ENCODE peak calls at places on chromosomes 5 and 9, in six cellular contexts. K is heart right ventricle, Q is mucosa of descending colon, N is cardiac muscle cell, J is esophagus squamous epithelium, L is mammary epithelial cell. H is an unnamed sample.

GRCh38 chr9:19138084-19138483 is 10.8 kb upstream of the PLIN2 start:
- DNase-seq in Q (no peak), J (no peak), N (no peak), K (no peak), L (no peak), H (no peak)

GRCh38 chr9:759983-760715 is 81.3 kb upstream of the DMRT1 start:
- DNase-seq in J (no peak), Q (no peak), K (no peak), N (no peak), L (no peak), H (no peak)

GRCh38 chr5:74765929-74766328 is 988 bp downstream of the GFM2 start:
- DNase-seq in J (no peak), K (no peak), L (no peak), Q (peak), N (no peak), H (no peak)

GRCh38 chr9:136661641-136662325 is 933 bp upstream of the EGFL7 start:
- DNase-seq in Q (no peak), L (no peak), N (no peak), J (no peak), K (peak), H (no peak)

GRCh38 chr5:72439192-72439591 is 68.0 kb downstream of the ZNF366 start:
- DNase-seq in K (no peak), J (no peak), L (no peak), Q (no peak), N (no peak), H (no peak)

GRCh38 chr5:140244525-140245025 is 58.3 kb downstream of the PFDN1 start:
- DNase-seq in L (peak), J (peak), N (peak), Q (peak), K (peak), H (peak)

GRCh38 chr5:54247226-54247625 is 63.1 kb downstream of the ARL15 start:
- DNase-seq in K (no peak), L (no peak), Q (no peak), N (no peak), J (no peak), H (no peak)

GRCh38 chr9:123686131-123686848 is 243.6 kb downstream of the DENND1A start:
- DNase-seq in K (no peak), N (peak), Q (peak), L (peak), J (no peak), H (peak)

GRCh38 chr9:116421006-116421538 is 266.0 kb upstream of the TRIM32 start:
- DNase-seq in L (peak), Q (no peak), N (no peak), K (no peak), J (no peak), H (peak)

GRCh38 chr9:27545471-27545870 is 15.9 kb upstream of the MOB3B start:
- DNase-seq in K (no peak), J (no peak), Q (no peak), N (no peak), L (no peak), H (no peak)

GRCh38 chr9:35664531-35665470 is at the start of gene ARHGEF39:
- DNase-seq in L (peak), N (peak), J (no peak), K (peak), Q (peak), H (peak)

GRCh38 chr5:146731909-146732659 is 146.5 kb downstream of the PPP2R2B start:
- DNase-seq in N (no peak), K (no peak), L (peak), Q (no peak), J (no peak), H (peak)

GRCh38 chr5:122515709-122516431 is 203.8 kb downstream of the SNCAIP start:
- DNase-seq in N (peak), L (peak), Q (no peak), K (no peak), J (no peak), H (peak)

GRCh38 chr5:168420461-168420860 is 65.8 kb upstream of the RARS1 start:
- DNase-seq in L (no peak), K (no peak), N (no peak), Q (no peak), J (no peak), H (no peak)

DNA sequence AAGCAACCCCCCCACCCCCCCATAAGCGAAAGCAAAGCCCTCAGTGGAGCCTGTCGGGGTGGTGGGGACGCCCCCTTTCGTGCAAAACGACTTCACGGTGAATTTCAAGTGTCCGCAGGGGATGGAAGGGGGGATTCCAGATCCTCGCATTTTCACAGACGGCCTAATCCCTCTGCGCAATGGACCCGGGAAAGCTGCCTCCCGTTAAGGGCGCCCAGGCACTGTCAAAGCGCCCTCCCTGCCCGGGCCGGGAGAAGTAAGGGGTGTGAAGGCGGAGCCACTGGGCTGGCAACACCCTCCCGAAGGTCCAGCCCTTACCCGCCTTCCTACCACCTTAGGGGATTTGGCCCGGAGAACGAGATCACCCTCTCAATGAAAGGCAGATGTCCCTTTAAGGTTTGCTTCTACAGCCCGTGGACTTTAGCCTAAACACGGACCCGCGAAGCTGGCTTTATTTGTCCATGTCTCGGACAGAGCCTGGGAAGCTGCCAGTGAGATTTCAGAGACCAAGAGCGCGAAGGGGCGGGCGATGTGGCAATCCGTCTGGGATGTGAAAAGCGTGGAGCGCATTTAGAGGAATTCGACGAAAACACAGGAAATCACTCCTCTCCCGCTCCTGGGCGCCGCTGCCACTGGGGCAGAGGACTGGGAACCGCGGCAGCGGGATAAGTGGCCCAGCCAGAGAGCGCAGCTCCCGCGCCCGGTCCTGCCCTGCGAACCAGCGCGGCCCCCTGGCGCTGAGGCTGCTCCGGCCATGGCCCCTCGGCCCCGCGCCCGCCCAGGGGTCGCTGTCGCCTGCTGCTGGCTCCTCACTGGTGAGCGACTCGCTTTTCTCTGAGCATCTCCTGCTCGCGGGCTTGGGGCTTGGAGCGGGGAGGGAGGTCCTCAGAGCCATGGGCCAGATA is at the start of the genes ITGA1 and PELO:
- DNase-seq in L (peak), N (peak), J (no peak), Q (peak), K (peak), H (peak)
- TF ChIP-seq CTCF in L (no peak), N (peak), J (no peak), Q (no peak), K (peak), H (no peak)

GRCh38 chr9:4986783-4987182 is 1.7 kb downstream of the JAK2 start:
- DNase-seq in Q (no peak), J (no peak), K (no peak), N (no peak), L (no peak), H (no peak)

GRCh38 chr9:4986291-4986690 is 1.2 kb downstream of the JAK2 start:
- DNase-seq in K (no peak), J (no peak), Q (no peak), L (no peak), N (no peak), H (no peak)

GRCh38 chr9:4985376-4986266 is 549 bp downstream of the JAK2 start:
- DNase-seq in J (no peak), K (peak), N (peak), L (peak), Q (peak), H (peak)

GRCh38 chr9:4984571-4985375 is at the start of gene JAK2:
- DNase-seq in Q (peak), K (peak), J (peak), L (peak), N (peak), H (peak)

GRCh38 chr9:4987996-4988421 is 2.9 kb downstream of the JAK2 start:
- DNase-seq in N (peak), Q (no peak), L (peak), J (no peak), K (no peak), H (peak)
- H3K4me3 ChIP-seq in N (no peak), Q (no peak), L (no peak), J (no peak), K (no peak), H (no peak)

GRCh38 chr5:138722518-138722917 is 30.7 kb upstream of the CTNNA1 start:
- DNase-seq in Q (no peak), N (no peak), K (no peak), J (no peak), L (peak), H (no peak)

GRCh38 chr5:138724470-138725146 is 28.6 kb upstream of the CTNNA1 start:
- DNase-seq in J (no peak), N (no peak), K (peak), L (peak), Q (no peak), H (peak)

GRCh38 chr5:138726848-138727247 is 26.4 kb upstream of the CTNNA1 start:
- DNase-seq in L (no peak), J (no peak), N (no peak), K (no peak), Q (no peak), H (no peak)

GRCh38 chr5:138725885-138726457 is 27.3 kb upstream of the CTNNA1 start:
- DNase-seq in Q (no peak), J (no peak), K (peak), L (no peak), N (no peak), H (peak)

GRCh38 chr5:138725153-138725884 is 27.9 kb upstream of the CTNNA1 start:
- DNase-seq in L (peak), J (no peak), Q (no peak), N (peak), K (peak), H (peak)
- TF ChIP-seq CTCF in L (peak), J (peak), Q (no peak), N (peak), K (no peak), H (peak)

GRCh38 chr5:33408816-33409215 is 31.9 kb upstream of the TARS1 start:
- DNase-seq in N (no peak), L (no peak), Q (no peak), K (no peak), J (no peak), H (no peak)

GRCh38 chr5:33410221-33410620 is 30.5 kb upstream of the TARS1 start:
- DNase-seq in Q (no peak), J (no peak), N (no peak), L (no peak), K (no peak), H (no peak)

GRCh38 chr5:33415811-33416354 is 24.9 kb upstream of the TARS1 start:
- DNase-seq in Q (no peak), J (no peak), L (no peak), K (no peak), N (no peak), H (no peak)

GRCh38 chr5:33409435-33410146 is 31.2 kb upstream of the TARS1 start:
- DNase-seq in N (no peak), Q (no peak), J (no peak), K (no peak), L (no peak), H (peak)

GRCh38 chr5:33411498-33411897 is 29.3 kb upstream of the TARS1 start:
- DNase-seq in J (no peak), Q (no peak), K (no peak), N (no peak), L (no peak), H (no peak)
- H3K4me3 ChIP-seq in J (no peak), Q (no peak), K (no peak), N (no peak), L (no peak), H (no peak)

DNA sequence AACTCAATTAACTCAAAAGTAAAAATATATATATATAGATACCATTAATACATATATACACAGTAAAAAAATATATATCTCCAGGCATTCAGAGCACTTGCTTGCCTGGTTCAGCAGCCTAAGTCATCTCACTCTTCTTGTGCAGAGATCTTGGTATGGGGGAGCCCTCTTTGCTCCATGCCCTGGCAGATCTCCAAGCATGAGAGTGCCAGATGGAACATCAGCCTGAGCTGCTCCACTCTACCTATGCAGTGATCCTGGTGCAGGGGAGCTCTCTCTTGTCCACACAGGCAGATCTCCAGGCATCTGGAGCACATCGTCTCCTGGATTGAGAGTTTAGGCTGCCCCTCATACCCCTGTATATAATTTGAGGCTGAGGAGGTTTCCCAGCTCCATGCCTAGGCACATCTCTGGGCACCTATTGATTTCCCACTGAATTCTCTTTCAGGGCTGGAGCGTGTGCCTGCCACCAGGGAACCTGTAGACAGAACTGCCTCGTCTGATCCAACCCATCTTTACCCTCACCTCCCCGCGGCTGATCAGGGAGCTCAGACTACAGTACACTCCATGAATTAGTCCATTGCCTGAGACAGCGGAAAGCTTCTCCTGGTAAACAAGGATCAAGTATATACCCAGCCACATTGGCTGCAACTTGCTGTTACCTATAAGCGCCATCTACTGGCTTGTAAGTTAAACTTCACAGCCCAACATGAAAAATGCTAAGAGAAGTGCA is 342.4 kb upstream of the GRIA1 start:
- DNase-seq in K (no peak), J (no peak), L (peak), Q (no peak), N (peak), H (peak)
- TF ChIP-seq CTCF in K (peak), J (peak), L (peak), Q (no peak), N (peak), H (peak)